ENCODE peak calls at places on chromosome 2, in six cellular contexts. V, J, B, R, N and G are unnamed samples.
A peak's percentile ranks its signal among the peaks of the same experiment; 100 is the strongest.

GRCh38 chr2:181054256-181054655 is 73.9 kb downstream of the UBE2E3 start:
- DNase-seq in V (no peak), J (no peak), B (no peak), R (no peak), N (no peak), G (no peak)

GRCh38 chr2:112642961-112643360 is 2.8 kb upstream of the SLC20A1 start:
- DNase-seq in V (peak; percentile 35), J (no peak), B (no peak), R (no peak), N (no peak), G (no peak)

GRCh38 chr2:36359006-36359580 is 3.5 kb downstream of the CRIM1 start:
- DNase-seq in V (no peak), J (no peak), B (no peak), R (no peak), N (no peak), G (no peak)

GRCh38 chr2:179909845-179910734 is 48.7 kb upstream of the ZNF385B start:
- DNase-seq in V (no peak), J (no peak), B (no peak), R (peak; percentile 60), N (no peak), G (no peak)

GRCh38 chr2:191922736-191923651 is 76.1 kb upstream of the CAVIN2 start:
- DNase-seq in V (no peak), J (no peak), B (no peak), R (no peak), N (no peak), G (no peak)

GRCh38 chr2:146634256-146635068 is 1210.4 kb upstream of the ACVR2A start:
- DNase-seq in V (peak; percentile 69), J (peak; percentile 35), B (no peak), R (no peak), N (no peak), G (no peak)

GRCh38 chr2:237501892-237502513 is 15.0 kb downstream of the MLPH start:
- DNase-seq in V (no peak), J (no peak), B (no peak), R (no peak), N (no peak), G (no peak)

GRCh38 chr2:65402780-65403528 is 29.4 kb downstream of the SPRED2 start:
- DNase-seq in V (no peak), J (peak; percentile 56), B (no peak), R (no peak), N (no peak), G (no peak)

GRCh38 chr2:195477248-195477995 is 179.6 kb upstream of the SLC39A10 start:
- DNase-seq in V (peak; percentile 89), J (no peak), B (no peak), R (no peak), N (no peak), G (peak; percentile 83)

GRCh38 chr2:135532581-135532980 is 1.3 kb downstream of the R3HDM1 start:
- DNase-seq in V (no peak), J (no peak), B (no peak), R (no peak), N (no peak), G (no peak)

GRCh38 chr2:109322111-109322510 is 193.1 kb downstream of the SH3RF3 start:
- DNase-seq in V (peak; percentile 96), J (peak; percentile 91), B (peak; percentile 17), R (peak; percentile 80), N (peak; percentile 92), G (no peak)

GRCh38 chr2:238685327-238685709 is 162.6 kb upstream of the TWIST2 start:
- DNase-seq in V (no peak), J (no peak), B (no peak), R (no peak), N (no peak), G (no peak)

GRCh38 chr2:64538764-64539433 is 14.8 kb downstream of the AFTPH start:
- DNase-seq in V (no peak), J (no peak), B (no peak), R (no peak), N (no peak), G (no peak)

GRCh38 chr2:85184990-85185389 is 51.8 kb downstream of the TCF7L1 start:
- DNase-seq in V (no peak), J (no peak), B (no peak), R (no peak), N (no peak), G (no peak)

GRCh38 chr2:23426284-23426905 is 41.4 kb downstream of the KLHL29 start:
- DNase-seq in V (peak; percentile 61), J (peak; percentile 46), B (no peak), R (no peak), N (peak; percentile 66), G (no peak)

GRCh38 chr2:10144771-10145518 is 22.4 kb downstream of the RRM2 start:
- DNase-seq in V (no peak), J (no peak), B (no peak), R (peak; percentile 72), N (no peak), G (no peak)

GRCh38 chr2:225411452-225411851 is 11.9 kb downstream of the NYAP2 start:
- DNase-seq in V (no peak), J (no peak), B (no peak), R (no peak), N (no peak), G (no peak)

GRCh38 chr2:182320106-182320505 is 106.7 kb downstream of the PDE1A start:
- DNase-seq in V (no peak), J (no peak), B (peak; percentile 71), R (no peak), N (no peak), G (no peak)

GRCh38 chr2:127683766-127684165 is 8.4 kb upstream of the LIMS2 start:
- DNase-seq in V (peak; percentile 32), J (no peak), B (no peak), R (no peak), N (no peak), G (no peak)

GRCh38 chr2:132416080-132416911 is at the start of gene GPR39:
- DNase-seq in V (peak; percentile 97), J (peak; percentile 96), B (no peak), R (peak; percentile 49), N (peak; percentile 65), G (peak; percentile 51)

GRCh38 chr2:145123606-145124005 is 603.7 kb upstream of the ZEB2 start:
- DNase-seq in V (peak; percentile 22), J (peak; percentile 7), B (no peak), R (no peak), N (peak; percentile 71), G (no peak)

GRCh38 chr2:18413794-18414396 is 146.6 kb downstream of the RDH14 start:
- DNase-seq in V (peak; percentile 71), J (peak; percentile 81), B (no peak), R (no peak), N (no peak), G (peak; percentile 65)

GRCh38 chr2:177543007-177543760 is 150.6 kb downstream of the AGPS start:
- DNase-seq in V (peak; percentile 75), J (peak; percentile 78), B (no peak), R (no peak), N (peak; percentile 39), G (peak; percentile 89)

GRCh38 chr2:53028259-53028658 is 739.3 kb upstream of the CHAC2 start:
- DNase-seq in V (peak; percentile 75), J (no peak), B (no peak), R (no peak), N (no peak), G (peak; percentile 52)

GRCh38 chr2:118857677-118858484 is 10.4 kb upstream of the EN1 start:
- DNase-seq in V (no peak), J (no peak), B (no peak), R (no peak), N (no peak), G (no peak)

GRCh38 chr2:36889782-36890181 is 76.6 kb downstream of the STRN start:
- DNase-seq in V (peak; percentile 97), J (peak; percentile 81), B (no peak), R (no peak), N (no peak), G (no peak)

GRCh38 chr2:176147790-176148496 is 3.4 kb upstream of the HOXD4 start:
- DNase-seq in V (no peak), J (no peak), B (no peak), R (no peak), N (no peak), G (no peak)

GRCh38 chr2:96638144-96639121 is at the start of gene KANSL3:
- DNase-seq in V (peak; percentile 79), J (peak; percentile 95), B (peak; percentile 88), R (peak; percentile 92), N (peak; percentile 95), G (peak; percentile 89)

GRCh38 chr2:191625016-191625415 is 52.9 kb upstream of the NABP1 start:
- DNase-seq in V (no peak), J (no peak), B (no peak), R (no peak), N (peak; percentile 43), G (no peak)